ENCODE peak calls at places on chromosomes 13 and 19, in eight cellular contexts. F is IMR-90, C is fibroblast of lung, T is A673, K is stomach, Y is left ventricle myocardium inferior, Z is A549, R is tibial nerve. D is an unnamed sample.

GRCh38 chr19:18020212-18021067 is 12.5 kb downstream of the ARRDC2 start:
- DNase-seq in F (peak; percentile 49), C (no peak), T (no peak), K (peak; percentile 95), Y (peak; percentile 96), Z (no peak), R (peak; percentile 79), D (peak; percentile 83)

GRCh38 chr13:32045963-32046785 is 14.6 kb downstream of the FRY start:
- DNase-seq in F (peak; percentile 56), C (peak; percentile 67), T (peak; percentile 28), K (no peak), Y (no peak), Z (no peak), R (peak; percentile 67), D (no peak)

GRCh38 chr13:72424059-72424458 is 303.4 kb downstream of the MZT1 start:
- DNase-seq in F (no peak), C (no peak), T (no peak), K (no peak), Y (no peak), Z (no peak), R (no peak), D (no peak)

GRCh38 chr19:40721936-40722661 is 5.2 kb downstream of the ITPKC start:
- DNase-seq in F (peak; percentile 41), C (no peak), T (no peak), K (no peak), Y (no peak), Z (no peak), R (no peak), D (peak; percentile 18)

GRCh38 chr13:48594080-48594815 is 59.5 kb upstream of the CYSLTR2 start:
- DNase-seq in F (no peak), C (no peak), T (no peak), K (no peak), Y (no peak), Z (no peak), R (no peak), D (no peak)

GRCh38 chr19:28235606-28236125 is 977.3 kb downstream of the UQCRFS1 start:
- DNase-seq in F (no peak), C (no peak), T (no peak), K (no peak), Y (no peak), Z (no peak), R (no peak), D (no peak)

GRCh38 chr13:23701646-23702045 is 131.4 kb downstream of the TNFRSF19 start:
- DNase-seq in F (peak; percentile 77), C (peak; percentile 65), T (no peak), K (peak; percentile 35), Y (peak; percentile 88), Z (no peak), R (peak; percentile 84), D (no peak)

GRCh38 chr13:92745233-92745632 is 481.4 kb upstream of the GPC6 start:
- DNase-seq in F (no peak), C (no peak), T (no peak), K (no peak), Y (no peak), Z (no peak), R (no peak), D (no peak)

GRCh38 chr19:3270908-3271307 is 46.4 kb downstream of the CELF5 start:
- DNase-seq in F (peak; percentile 45), C (peak; percentile 47), T (peak; percentile 84), K (no peak), Y (no peak), Z (peak; percentile 73), R (no peak), D (peak; percentile 83)

GRCh38 chr13:48749144-48749543 is 95.4 kb downstream of the CYSLTR2 start:
- DNase-seq in F (peak; percentile 70), C (peak; percentile 73), T (no peak), K (no peak), Y (no peak), Z (no peak), R (no peak), D (no peak)

GRCh38 chr13:90276208-90276607 is 1071.3 kb upstream of the MIR17HG start:
- DNase-seq in F (no peak), C (no peak), T (no peak), K (no peak), Y (no peak), Z (no peak), R (no peak), D (no peak)

GRCh38 chr13:77000475-77000874 is 8.6 kb downstream of the CLN5 start:
- DNase-seq in F (no peak), C (peak; percentile 51), T (peak; percentile 29), K (no peak), Y (no peak), Z (no peak), R (no peak), D (no peak)

GRCh38 chr19:47447470-47448359 is 24.0 kb downstream of the SLC8A2 start:
- DNase-seq in F (peak; percentile 22), C (peak; percentile 31), T (peak; percentile 79), K (peak; percentile 28), Y (peak; percentile 25), Z (peak; percentile 92), R (no peak), D (no peak)

GRCh38 chr19:33428627-33429013 is 55.1 kb downstream of the CEBPG start:
- DNase-seq in F (no peak), C (no peak), T (no peak), K (no peak), Y (peak; percentile 4), Z (no peak), R (no peak), D (no peak)

GRCh38 chr19:58154287-58154678 is 3.7 kb upstream of the ZNF329 start:
- DNase-seq in F (peak; percentile 24), C (peak; percentile 61), T (peak; percentile 8), K (peak; percentile 26), Y (peak; percentile 34), Z (no peak), R (no peak), D (peak; percentile 16)

GRCh38 chr13:110419946-110420345 is 112.9 kb downstream of the COL4A2 start:
- DNase-seq in F (no peak), C (no peak), T (no peak), K (no peak), Y (no peak), Z (no peak), R (no peak), D (no peak)

DNA sequence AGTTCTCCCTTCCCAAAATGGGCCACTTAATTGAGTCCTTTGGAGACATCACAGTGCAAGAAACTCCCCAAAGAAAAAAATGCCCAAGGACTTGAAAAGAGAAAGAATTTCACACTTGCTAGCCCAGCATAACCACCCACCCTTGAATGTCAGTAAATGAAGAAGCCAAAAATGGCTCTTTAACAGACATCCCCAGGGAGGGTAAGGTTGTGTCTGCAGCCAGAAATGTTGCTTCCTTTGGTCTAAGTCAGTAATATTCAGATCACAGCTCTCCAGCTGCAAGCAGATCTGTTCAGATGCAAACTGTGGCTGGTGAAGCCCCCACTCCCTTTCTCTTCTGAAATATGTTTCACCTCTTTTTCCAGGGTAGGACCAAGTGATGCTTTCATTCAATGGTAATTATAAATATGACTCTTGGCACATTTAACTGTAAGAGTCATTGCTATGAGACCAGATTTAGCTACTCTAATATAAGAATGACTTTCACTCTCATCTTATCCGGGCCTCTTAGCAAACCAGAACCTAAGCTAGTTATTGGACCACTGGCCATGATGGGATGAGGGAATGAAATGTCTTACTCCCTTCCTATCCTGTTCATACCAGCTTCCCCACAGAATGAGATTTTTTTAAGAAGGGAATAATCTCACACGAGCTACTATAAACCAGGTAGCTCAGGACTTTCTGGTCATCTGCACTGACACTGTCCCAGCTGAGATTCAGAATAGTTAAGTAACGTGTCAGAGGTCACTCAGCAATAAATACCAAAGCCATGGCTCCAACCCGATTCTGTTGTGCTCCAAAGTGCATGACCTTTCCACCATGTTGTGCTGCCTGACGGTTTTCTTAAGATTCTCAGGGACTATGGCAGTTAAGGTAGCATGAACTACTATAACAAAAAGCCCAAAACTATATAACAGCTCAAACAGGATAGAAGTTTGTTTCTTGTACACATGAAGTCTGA is 234.1 kb downstream of the FOXO1 start:
- DNase-seq in F (no peak), C (no peak), T (no peak), K (no peak), Y (no peak), Z (no peak), R (no peak), D (no peak)
- H3K27ac ChIP-seq in F (no peak overlapping the region), C (no peak overlapping the region), T (no peak overlapping the region), K (no peak overlapping the region), Y (peak overlapping the region; percentile 11), Z (no peak overlapping the region), R (no peak overlapping the region), D (no peak overlapping the region)

DNA sequence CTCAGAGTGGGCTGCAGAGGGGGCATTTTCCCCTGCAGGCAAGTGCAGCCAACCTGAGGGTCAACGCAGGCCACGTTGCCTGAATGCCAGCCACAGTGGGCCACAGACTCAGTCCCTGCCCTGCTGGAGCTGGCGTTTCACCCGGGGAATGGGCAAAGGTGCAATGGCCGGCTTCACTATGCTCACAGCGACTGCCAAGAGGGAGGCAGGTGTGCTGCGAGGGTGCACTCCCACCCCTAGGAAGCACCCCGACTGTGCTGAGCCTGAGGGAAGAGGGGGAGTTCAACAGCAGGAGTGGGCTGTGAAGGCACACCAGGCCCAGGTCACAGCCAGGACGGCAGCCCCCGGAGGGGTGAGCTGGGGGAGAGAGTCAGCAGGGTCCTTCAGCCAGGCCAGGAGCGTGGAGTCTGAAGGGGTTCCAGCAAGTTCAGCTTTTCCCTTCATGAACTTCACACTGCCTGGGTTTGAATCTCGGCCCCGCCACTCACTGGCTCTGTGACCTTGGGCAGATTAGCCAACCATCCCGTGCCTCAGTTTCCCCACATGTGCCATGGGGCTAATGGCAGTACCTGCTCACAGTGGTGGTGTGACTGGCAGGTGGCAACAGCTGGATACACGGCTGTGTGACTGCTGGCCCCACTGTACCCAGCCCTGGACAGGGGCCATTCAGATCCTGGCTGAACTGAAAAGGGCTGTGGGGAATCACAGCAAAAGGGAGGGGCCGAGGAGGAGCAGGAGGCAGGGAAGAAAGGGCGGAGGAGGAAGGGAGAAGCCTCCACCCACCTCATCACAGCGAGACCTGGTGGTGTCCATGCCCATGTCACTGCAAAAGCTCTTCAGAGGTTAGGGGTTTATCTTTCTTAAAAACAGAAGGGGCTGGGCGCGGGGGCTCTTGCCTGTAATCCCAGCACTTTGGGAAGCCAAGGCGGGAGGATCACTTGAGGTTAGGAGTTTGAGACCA is 7.6 kb downstream of the TRAPPC6A start:
- DNase-seq in F (no peak), C (no peak), T (no peak), K (no peak), Y (no peak), Z (no peak), R (no peak), D (no peak)
- H3K27ac ChIP-seq in F (no peak overlapping the region), C (no peak overlapping the region), T (no peak overlapping the region), K (no peak overlapping the region), Y (peak overlapping the region; percentile 72), Z (no peak overlapping the region), R (no peak overlapping the region), D (no peak overlapping the region)

GRCh38 chr13:25372275-25373081 is 704 bp downstream of the ATP8A2 start:
- DNase-seq in F (no peak), C (no peak), T (peak; percentile 26), K (no peak), Y (no peak), Z (no peak), R (no peak), D (peak; percentile 61)
- H3K27ac ChIP-seq in F (no peak overlapping the region), C (no peak overlapping the region), T (no peak overlapping the region), K (no peak overlapping the region), Y (no peak overlapping the region), Z (no peak overlapping the region), R (no peak overlapping the region), D (peak overlapping the region; percentile 9)

DNA sequence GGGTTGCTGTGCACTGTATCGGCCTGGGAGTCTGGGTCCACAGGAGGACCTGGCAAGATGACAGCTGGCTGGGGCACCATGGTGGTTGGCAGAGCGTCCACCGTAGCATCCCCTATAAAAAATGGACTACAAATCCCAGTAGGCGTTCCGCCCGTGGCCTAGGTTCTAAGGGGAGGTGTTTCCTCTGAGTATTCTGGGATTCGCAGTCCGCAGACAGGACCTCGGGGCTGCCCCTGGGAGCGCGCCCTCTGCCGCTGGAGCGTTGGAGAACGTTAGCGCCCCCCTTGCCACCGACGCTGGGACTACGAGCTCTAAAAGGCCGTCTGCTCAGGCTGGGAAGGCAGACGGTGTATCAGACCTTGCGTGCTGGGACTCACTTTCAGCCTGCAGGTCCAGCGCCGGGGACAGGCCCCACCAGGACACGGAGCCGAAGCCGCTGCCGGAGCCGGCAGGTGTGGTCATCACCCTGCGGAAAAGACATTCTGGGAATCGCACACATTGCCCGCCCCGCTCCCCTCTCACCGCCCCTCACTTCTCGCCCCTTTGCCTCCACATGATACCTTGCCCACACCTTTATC is 372 bp downstream of the DNAAF3 start:
- DNase-seq in F (peak; percentile 56), C (peak; percentile 78), T (peak; percentile 94), K (peak; percentile 72), Y (peak; percentile 47), Z (peak; percentile 95), R (no peak), D (peak; percentile 19)
- H3K27ac ChIP-seq in F (no peak overlapping the region), C (no peak overlapping the region), T (no peak overlapping the region), K (no peak overlapping the region), Y (peak overlapping the region; percentile 51), Z (peak overlapping the region; percentile 17), R (no peak overlapping the region), D (no peak overlapping the region)